ENCODE peak calls at places on chromosomes 1 and 21, in four cellular contexts. V is upper lobe of right lung, D is brain microvascular endothelial cell, I is psoas muscle. C is an unnamed sample.

GRCh38 chr1:216794541-216795055 is 71.4 kb upstream of the ESRRG start:
- DNase-seq in D (no peak), V (no peak), I (no peak), C (no peak)

GRCh38 chr1:225354906-225355305 is 72.9 kb downstream of the LBR start:
- DNase-seq in D (no peak), I (no peak), V (no peak), C (no peak)

GRCh38 chr1:113242481-113242880 is 147.8 kb upstream of the MAGI3 start:
- DNase-seq in V (no peak), I (no peak), D (no peak), C (no peak)

GRCh38 chr1:229148743-229149142 is 122.2 kb upstream of the RAB4A start:
- DNase-seq in V (no peak), D (no peak), I (no peak), C (no peak)

GRCh38 chr1:194466706-194467105 is 1280.3 kb upstream of the B3GALT2 start:
- DNase-seq in V (no peak), I (no peak), D (peak), C (no peak)

GRCh38 chr1:66341446-66342089 is 192.4 kb upstream of the SGIP1 start:
- DNase-seq in V (no peak), I (no peak), D (no peak), C (no peak)

GRCh38 chr1:114152211-114153050 is 1.2 kb downstream of the SYT6 start:
- DNase-seq in D (no peak), V (peak), I (peak), C (no peak)

GRCh38 chr1:21206117-21206516 is 29.4 kb upstream of the EIF4G3 start:
- DNase-seq in V (no peak), D (no peak), I (no peak), C (peak)

GRCh38 chr1:232952514-232953175 is 2.2 kb downstream of the NTPCR start:
- DNase-seq in V (no peak), I (peak), D (peak), C (peak)

GRCh38 chr1:247273013-247273412 is 17.1 kb downstream of the VN1R5 start:
- DNase-seq in V (no peak), I (no peak), D (no peak), C (no peak)

GRCh38 chr1:183685112-183685713 is 32.1 kb upstream of the APOBEC4 start:
- DNase-seq in V (no peak), D (peak), I (no peak), C (peak)

GRCh38 chr1:42035205-42035829 is 116.6 kb upstream of the HIVEP3 start:
- DNase-seq in I (peak), D (peak), V (peak), C (peak)

GRCh38 chr1:117559985-117560384 is 45.9 kb upstream of the TENT5C start:
- DNase-seq in D (no peak), V (no peak), I (no peak), C (no peak)

GRCh38 chr1:65083263-65083896 is 64.6 kb upstream of the AK4 start:
- DNase-seq in D (peak), V (no peak), I (no peak), C (no peak)

GRCh38 chr1:226649780-226650179 is 89.3 kb downstream of the ITPKB start:
- DNase-seq in I (peak), D (no peak), V (no peak), C (peak)

GRCh38 chr21:42276526-42277154 is 38.6 kb downstream of the TFF3 start:
- DNase-seq in I (no peak), D (no peak), V (no peak), C (no peak)

GRCh38 chr1:166673722-166674121 is 165.6 kb upstream of the POGK start:
- DNase-seq in D (no peak), V (no peak), I (no peak), C (no peak)

GRCh38 chr1:156456625-156457465 is 43.7 kb downstream of the MEF2D start:
- DNase-seq in V (peak), D (peak), I (peak), C (peak)

GRCh38 chr1:168687796-168688195 is 41.2 kb downstream of the DPT start:
- DNase-seq in I (no peak), V (no peak), D (no peak), C (no peak)

GRCh38 chr21:17371470-17371869 is 141.4 kb upstream of the CXADR start:
- DNase-seq in I (no peak), V (no peak), D (peak), C (peak)

GRCh38 chr1:12316331-12316730 is 86.5 kb downstream of the VPS13D start:
- DNase-seq in D (no peak), I (no peak), V (no peak), C (no peak)

GRCh38 chr1:8552820-8553397 is 235.0 kb downstream of the SLC45A1 start:
- DNase-seq in I (no peak), D (no peak), V (no peak), C (no peak)

DNA sequence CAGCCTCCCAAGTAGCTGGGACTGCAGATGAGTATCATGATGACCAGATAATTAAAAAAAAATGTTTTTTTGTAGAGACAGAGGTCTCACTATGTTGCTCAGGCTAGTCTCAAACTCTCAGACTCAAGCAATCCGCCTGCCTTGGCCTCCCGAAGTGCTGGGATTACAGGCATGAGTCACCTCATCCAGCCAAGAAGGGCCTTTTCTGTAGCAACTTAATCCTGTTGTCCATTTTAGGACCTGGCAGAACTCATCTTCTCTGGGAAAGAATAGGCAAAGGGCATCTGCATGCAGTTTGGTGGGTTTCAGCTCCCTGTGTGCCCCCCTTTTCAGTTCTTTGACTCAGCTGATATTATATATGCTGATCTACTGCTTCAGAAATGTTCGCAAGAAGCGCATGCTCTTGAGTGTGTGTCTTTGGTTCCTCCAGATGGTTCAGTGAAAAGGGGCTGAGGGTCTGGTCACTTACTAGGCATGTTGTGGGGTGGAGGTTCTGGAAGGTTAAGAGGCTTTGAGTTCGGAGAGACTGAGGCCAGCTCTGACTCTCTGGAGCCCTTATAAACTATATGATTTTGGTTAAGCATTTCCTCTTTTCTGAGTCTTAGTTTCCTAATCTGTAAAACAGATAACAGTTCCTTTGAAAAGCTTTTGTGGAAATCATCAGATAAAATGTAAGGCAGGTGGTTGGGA is 19.4 kb upstream of the SRSF4 start:
- DNase-seq in D (no peak), I (no peak), V (no peak), C (peak)
- TF ChIP-seq CTCF in D (no peak), I (no peak), V (no peak), C (no peak)

GRCh38 chr1:99007366-99007765 is 2.7 kb upstream of the PLPPR5 start:
- DNase-seq in D (no peak), V (no peak), I (no peak), C (no peak)

GRCh38 chr1:99004270-99005141 is at the start of gene PLPPR5:
- DNase-seq in V (peak), D (peak), I (peak), C (no peak)

GRCh38 chr1:99003911-99004269 is 771 bp downstream of the PLPPR5 start:
- DNase-seq in V (no peak), D (no peak), I (no peak), C (no peak)

GRCh38 chr1:99005142-99005491 is 456 bp upstream of the PLPPR5 start:
- DNase-seq in D (peak), V (peak), I (no peak), C (no peak)

GRCh38 chr1:99005537-99005942 is 879 bp upstream of the PLPPR5 start:
- DNase-seq in I (no peak), V (no peak), D (peak), C (no peak)
- TF ChIP-seq CTCF in I (no peak), V (no peak), D (peak), C (no peak)

GRCh38 chr1:186682721-186683120 is 2.5 kb upstream of the PTGS2 start:
- DNase-seq in I (no peak), D (no peak), V (no peak), C (peak)
- TF ChIP-seq CTCF in I (no peak), D (peak), V (peak), C (peak)

DNA sequence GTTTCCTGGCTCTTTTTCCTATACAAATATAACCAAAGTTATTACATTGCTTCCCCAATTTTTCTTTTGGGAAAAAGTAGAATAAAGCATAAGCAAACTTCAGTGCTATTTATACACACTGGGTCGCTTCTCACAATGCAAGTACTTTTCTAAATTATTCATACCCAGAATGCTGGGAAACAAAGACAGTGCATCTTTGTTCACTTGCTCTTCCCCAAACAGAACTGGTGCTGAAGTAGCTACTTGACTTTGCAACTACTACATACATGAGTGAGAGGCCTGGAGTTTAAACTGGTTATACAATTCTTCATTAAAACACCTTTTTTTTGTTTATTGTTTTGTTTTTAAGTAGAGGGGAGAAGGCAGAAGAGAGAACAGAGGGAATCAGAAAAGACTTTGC is 40.2 kb downstream of the STX6 start:
- DNase-seq in V (no peak), I (no peak), D (no peak), C (no peak)
- TF ChIP-seq CTCF in V (no peak), I (no peak), D (no peak), C (no peak)

GRCh38 chr1:31788825-31789256 is 24.7 kb upstream of the ADGRB2 start:
- DNase-seq in D (peak), V (no peak), I (no peak), C (peak)

GRCh38 chr1:31789259-31790065 is 25.3 kb upstream of the ADGRB2 start:
- DNase-seq in I (peak), D (peak), V (peak), C (peak)

GRCh38 chr1:31787261-31787660 is 23.1 kb upstream of the ADGRB2 start:
- DNase-seq in D (no peak), I (peak), V (peak), C (no peak)

GRCh38 chr1:31787786-31788137 is 23.6 kb upstream of the ADGRB2 start:
- DNase-seq in D (no peak), I (no peak), V (no peak), C (no peak)

GRCh38 chr1:31788138-31788824 is 24.1 kb upstream of the ADGRB2 start:
- DNase-seq in D (peak), I (peak), V (peak), C (peak)
- TF ChIP-seq CTCF in D (no peak), I (no peak), V (no peak), C (no peak)

C was measured in HFFc6.